ENCODE peak calls at places on chromosomes 7 and 10, in eight cellular contexts. One of them, this sample, is unnamed.

GRCh38 chr10:3339531-3339950 is 167.0 kb upstream of the PITRM1 start:
- DNase-seq in psoas muscle: no peak
- DNase-seq in heart left ventricle: no peak
- DNase-seq in BE2C: no peak
- DNase-seq in H7: no peak
- DNase-seq in cardiac muscle cell: no peak
- DNase-seq in sigmoid colon: no peak
- DNase-seq in Panc1: no peak
- DNase-seq in this sample: peak

GRCh38 chr10:6173203-6173602 is 29.5 kb upstream of the PFKFB3 start:
- DNase-seq in psoas muscle: no peak
- DNase-seq in heart left ventricle: no peak
- DNase-seq in BE2C: no peak
- DNase-seq in H7: peak
- DNase-seq in cardiac muscle cell: peak
- DNase-seq in sigmoid colon: no peak
- DNase-seq in Panc1: no peak
- DNase-seq in this sample: no peak

GRCh38 chr7:46545790-46546189 is 624.7 kb upstream of the IGFBP3 start:
- DNase-seq in psoas muscle: no peak
- DNase-seq in heart left ventricle: no peak
- DNase-seq in BE2C: no peak
- DNase-seq in H7: no peak
- DNase-seq in cardiac muscle cell: no peak
- DNase-seq in sigmoid colon: no peak
- DNase-seq in Panc1: peak
- DNase-seq in this sample: peak

GRCh38 chr7:106715730-106716129 is 54.8 kb upstream of the CCDC71L start:
- DNase-seq in psoas muscle: no peak
- DNase-seq in heart left ventricle: no peak
- DNase-seq in BE2C: no peak
- DNase-seq in H7: no peak
- DNase-seq in cardiac muscle cell: no peak
- DNase-seq in sigmoid colon: no peak
- DNase-seq in Panc1: no peak
- DNase-seq in this sample: no peak

GRCh38 chr10:47317251-47317650 is 5.0 kb upstream of the GDF2 start:
- DNase-seq in psoas muscle: no peak
- DNase-seq in heart left ventricle: no peak
- DNase-seq in BE2C: no peak
- DNase-seq in H7: no peak
- DNase-seq in cardiac muscle cell: no peak
- DNase-seq in sigmoid colon: no peak
- DNase-seq in Panc1: no peak
- DNase-seq in this sample: no peak

GRCh38 chr7:81002471-81002870 is 83.6 kb upstream of the SEMA3C start:
- DNase-seq in psoas muscle: no peak
- DNase-seq in heart left ventricle: no peak
- DNase-seq in BE2C: no peak
- DNase-seq in H7: no peak
- DNase-seq in cardiac muscle cell: no peak
- DNase-seq in sigmoid colon: no peak
- DNase-seq in Panc1: no peak
- DNase-seq in this sample: no peak

GRCh38 chr7:105796365-105796764 is 80.0 kb downstream of the ATXN7L1 start:
- DNase-seq in psoas muscle: no peak
- DNase-seq in heart left ventricle: no peak
- DNase-seq in BE2C: no peak
- DNase-seq in H7: no peak
- DNase-seq in cardiac muscle cell: no peak
- DNase-seq in sigmoid colon: no peak
- DNase-seq in Panc1: no peak
- DNase-seq in this sample: peak

GRCh38 chr10:97494863-97495506 is 3.2 kb downstream of the MMS19 start:
- DNase-seq in psoas muscle: no peak
- DNase-seq in heart left ventricle: no peak
- DNase-seq in BE2C: no peak
- DNase-seq in H7: peak
- DNase-seq in cardiac muscle cell: no peak
- DNase-seq in sigmoid colon: no peak
- DNase-seq in Panc1: no peak
- DNase-seq in this sample: peak

GRCh38 chr10:35946556-35946955 is 304.5 kb upstream of the FZD8 start:
- DNase-seq in psoas muscle: no peak
- DNase-seq in heart left ventricle: no peak
- DNase-seq in BE2C: no peak
- DNase-seq in H7: no peak
- DNase-seq in cardiac muscle cell: no peak
- DNase-seq in sigmoid colon: no peak
- DNase-seq in Panc1: no peak
- DNase-seq in this sample: no peak

GRCh38 chr10:10976652-10977051 is 41.0 kb upstream of the CELF2 start:
- DNase-seq in psoas muscle: no peak
- DNase-seq in heart left ventricle: no peak
- DNase-seq in BE2C: no peak
- DNase-seq in H7: no peak
- DNase-seq in cardiac muscle cell: no peak
- DNase-seq in sigmoid colon: no peak
- DNase-seq in Panc1: no peak
- DNase-seq in this sample: no peak

GRCh38 chr10:91511549-91512330 is 101.6 kb downstream of the HECTD2 start:
- DNase-seq in psoas muscle: no peak
- DNase-seq in heart left ventricle: no peak
- DNase-seq in BE2C: no peak
- DNase-seq in H7: no peak
- DNase-seq in cardiac muscle cell: no peak
- DNase-seq in sigmoid colon: no peak
- DNase-seq in Panc1: no peak
- DNase-seq in this sample: peak

GRCh38 chr7:50650057-50650664 is 85.0 kb upstream of the DDC start:
- DNase-seq in psoas muscle: no peak
- DNase-seq in heart left ventricle: no peak
- DNase-seq in BE2C: no peak
- DNase-seq in H7: no peak
- DNase-seq in cardiac muscle cell: no peak
- DNase-seq in sigmoid colon: no peak
- DNase-seq in Panc1: no peak
- DNase-seq in this sample: no peak

GRCh38 chr10:55668326-55668922 is 692.6 kb downstream of the ZWINT start:
- DNase-seq in psoas muscle: no peak
- DNase-seq in heart left ventricle: no peak
- DNase-seq in BE2C: peak
- DNase-seq in H7: no peak
- DNase-seq in cardiac muscle cell: peak
- DNase-seq in sigmoid colon: no peak
- DNase-seq in Panc1: no peak
- DNase-seq in this sample: no peak

GRCh38 chr7:107207459-107207858 is 38.7 kb downstream of the HBP1 start:
- DNase-seq in psoas muscle: no peak
- DNase-seq in heart left ventricle: no peak
- DNase-seq in BE2C: no peak
- DNase-seq in H7: no peak
- DNase-seq in cardiac muscle cell: no peak
- DNase-seq in sigmoid colon: no peak
- DNase-seq in Panc1: no peak
- DNase-seq in this sample: no peak

GRCh38 chr10:22552888-22553378 is 161.4 kb downstream of the PIP4K2A start:
- DNase-seq in psoas muscle: no peak
- DNase-seq in heart left ventricle: no peak
- DNase-seq in BE2C: no peak
- DNase-seq in H7: no peak
- DNase-seq in cardiac muscle cell: peak
- DNase-seq in sigmoid colon: no peak
- DNase-seq in Panc1: no peak
- DNase-seq in this sample: peak

GRCh38 chr10:15201589-15202300 is 33.3 kb upstream of the NMT2 start:
- DNase-seq in psoas muscle: no peak
- DNase-seq in heart left ventricle: no peak
- DNase-seq in BE2C: no peak
- DNase-seq in H7: no peak
- DNase-seq in cardiac muscle cell: no peak
- DNase-seq in sigmoid colon: peak
- DNase-seq in Panc1: no peak
- DNase-seq in this sample: no peak

GRCh38 chr7:128831994-128832879 is 2.0 kb downstream of the FLNC start:
- DNase-seq in psoas muscle: peak
- DNase-seq in heart left ventricle: peak
- DNase-seq in BE2C: peak
- DNase-seq in H7: peak
- DNase-seq in cardiac muscle cell: peak
- DNase-seq in sigmoid colon: peak
- DNase-seq in Panc1: no peak
- DNase-seq in this sample: peak

GRCh38 chr10:49280001-49280408 is 19.0 kb upstream of the C10orf71 start:
- DNase-seq in psoas muscle: no peak
- DNase-seq in heart left ventricle: no peak
- DNase-seq in BE2C: no peak
- DNase-seq in H7: no peak
- DNase-seq in cardiac muscle cell: no peak
- DNase-seq in sigmoid colon: peak
- DNase-seq in Panc1: no peak
- DNase-seq in this sample: no peak

GRCh38 chr10:34124522-34125035 is 690.5 kb downstream of the PARD3 start:
- DNase-seq in psoas muscle: peak
- DNase-seq in heart left ventricle: no peak
- DNase-seq in BE2C: no peak
- DNase-seq in H7: no peak
- DNase-seq in cardiac muscle cell: no peak
- DNase-seq in sigmoid colon: no peak
- DNase-seq in Panc1: peak
- DNase-seq in this sample: peak

GRCh38 chr10:92573091-92573797 is 649 bp downstream of the IDE start:
- DNase-seq in psoas muscle: peak
- DNase-seq in heart left ventricle: peak
- DNase-seq in BE2C: peak
- DNase-seq in H7: peak
- DNase-seq in cardiac muscle cell: peak
- DNase-seq in sigmoid colon: peak
- DNase-seq in Panc1: no peak
- DNase-seq in this sample: peak

GRCh38 chr10:111085690-111086353 is 9.0 kb downstream of the ADRA2A start:
- DNase-seq in psoas muscle: no peak
- DNase-seq in heart left ventricle: no peak
- DNase-seq in BE2C: no peak
- DNase-seq in H7: no peak
- DNase-seq in cardiac muscle cell: no peak
- DNase-seq in sigmoid colon: no peak
- DNase-seq in Panc1: no peak
- DNase-seq in this sample: no peak

GRCh38 chr7:145848691-145849090 is 267.9 kb upstream of the CNTNAP2 start:
- DNase-seq in psoas muscle: no peak
- DNase-seq in heart left ventricle: no peak
- DNase-seq in BE2C: no peak
- DNase-seq in H7: peak
- DNase-seq in cardiac muscle cell: peak
- DNase-seq in sigmoid colon: no peak
- DNase-seq in Panc1: no peak
- DNase-seq in this sample: no peak

GRCh38 chr10:90179696-90180407 is 478.5 kb downstream of the KIF20B start:
- DNase-seq in psoas muscle: no peak
- DNase-seq in heart left ventricle: no peak
- DNase-seq in BE2C: no peak
- DNase-seq in H7: no peak
- DNase-seq in cardiac muscle cell: no peak
- DNase-seq in sigmoid colon: no peak
- DNase-seq in Panc1: peak
- DNase-seq in this sample: peak

GRCh38 chr10:74238031-74238431 is 87.0 kb downstream of the ADK start:
- DNase-seq in psoas muscle: no peak
- DNase-seq in heart left ventricle: no peak
- DNase-seq in BE2C: peak
- DNase-seq in H7: no peak
- DNase-seq in cardiac muscle cell: no peak
- DNase-seq in sigmoid colon: no peak
- DNase-seq in Panc1: no peak
- DNase-seq in this sample: peak
- H3K4me3 ChIP-seq in psoas muscle: no peak
- H3K4me3 ChIP-seq in heart left ventricle: no peak
- H3K4me3 ChIP-seq in BE2C: peak
- H3K4me3 ChIP-seq in H7: no peak
- H3K4me3 ChIP-seq in cardiac muscle cell: no peak
- H3K4me3 ChIP-seq in sigmoid colon: no peak
- H3K4me3 ChIP-seq in Panc1: no peak
- H3K4me3 ChIP-seq in this sample: no peak

GRCh38 chr10:126905776-126906703 is 812 bp downstream of the DOCK1 start:
- DNase-seq in psoas muscle: no peak
- DNase-seq in heart left ventricle: peak
- DNase-seq in BE2C: no peak
- DNase-seq in H7: peak
- DNase-seq in cardiac muscle cell: peak
- DNase-seq in sigmoid colon: peak
- DNase-seq in Panc1: no peak
- DNase-seq in this sample: peak
- H3K4me3 ChIP-seq in psoas muscle: peak
- H3K4me3 ChIP-seq in heart left ventricle: peak
- H3K4me3 ChIP-seq in BE2C: peak
- H3K4me3 ChIP-seq in H7: peak
- H3K4me3 ChIP-seq in cardiac muscle cell: peak
- H3K4me3 ChIP-seq in sigmoid colon: peak
- H3K4me3 ChIP-seq in Panc1: peak
- H3K4me3 ChIP-seq in this sample: peak

GRCh38 chr10:60141916-60142559 is 235.7 kb upstream of the CCDC6 start:
- DNase-seq in psoas muscle: no peak
- DNase-seq in heart left ventricle: no peak
- DNase-seq in BE2C: no peak
- DNase-seq in H7: no peak
- DNase-seq in cardiac muscle cell: no peak
- DNase-seq in sigmoid colon: no peak
- DNase-seq in Panc1: no peak
- DNase-seq in this sample: no peak

GRCh38 chr10:60142736-60143135 is 236.4 kb upstream of the CCDC6 start:
- DNase-seq in psoas muscle: no peak
- DNase-seq in heart left ventricle: no peak
- DNase-seq in BE2C: no peak
- DNase-seq in H7: no peak
- DNase-seq in cardiac muscle cell: no peak
- DNase-seq in sigmoid colon: no peak
- DNase-seq in Panc1: no peak
- DNase-seq in this sample: no peak

GRCh38 chr10:60139798-60140566 is 233.6 kb upstream of the CCDC6 start:
- DNase-seq in psoas muscle: no peak
- DNase-seq in heart left ventricle: no peak
- DNase-seq in BE2C: no peak
- DNase-seq in H7: no peak
- DNase-seq in cardiac muscle cell: peak
- DNase-seq in sigmoid colon: no peak
- DNase-seq in Panc1: no peak
- DNase-seq in this sample: peak

GRCh38 chr10:60139290-60139689 is 232.9 kb upstream of the CCDC6 start:
- DNase-seq in psoas muscle: no peak
- DNase-seq in heart left ventricle: no peak
- DNase-seq in BE2C: no peak
- DNase-seq in H7: no peak
- DNase-seq in cardiac muscle cell: peak
- DNase-seq in sigmoid colon: no peak
- DNase-seq in Panc1: no peak
- DNase-seq in this sample: no peak

GRCh38 chr10:60140681-60141632 is 234.6 kb upstream of the CCDC6 start:
- DNase-seq in psoas muscle: no peak
- DNase-seq in heart left ventricle: peak
- DNase-seq in BE2C: no peak
- DNase-seq in H7: peak
- DNase-seq in cardiac muscle cell: peak
- DNase-seq in sigmoid colon: peak
- DNase-seq in Panc1: no peak
- DNase-seq in this sample: peak
- H3K4me3 ChIP-seq in psoas muscle: peak
- H3K4me3 ChIP-seq in heart left ventricle: peak
- H3K4me3 ChIP-seq in BE2C: no peak
- H3K4me3 ChIP-seq in H7: peak
- H3K4me3 ChIP-seq in cardiac muscle cell: peak
- H3K4me3 ChIP-seq in sigmoid colon: peak
- H3K4me3 ChIP-seq in Panc1: no peak
- H3K4me3 ChIP-seq in this sample: peak

GRCh38 chr10:76318171-76318570 is 886.7 kb downstream of the LRMDA start:
- DNase-seq in psoas muscle: no peak
- DNase-seq in heart left ventricle: no peak
- DNase-seq in BE2C: no peak
- DNase-seq in H7: peak
- DNase-seq in cardiac muscle cell: no peak
- DNase-seq in sigmoid colon: no peak
- DNase-seq in Panc1: no peak
- DNase-seq in this sample: no peak
- H3K4me3 ChIP-seq in psoas muscle: no peak
- H3K4me3 ChIP-seq in heart left ventricle: no peak
- H3K4me3 ChIP-seq in BE2C: no peak
- H3K4me3 ChIP-seq in H7: no peak
- H3K4me3 ChIP-seq in cardiac muscle cell: no peak
- H3K4me3 ChIP-seq in sigmoid colon: no peak
- H3K4me3 ChIP-seq in Panc1: no peak
- H3K4me3 ChIP-seq in this sample: no peak

This sample was measured in fibroblast of villous mesenchyme.